ENCODE peak calls at places on chromosome X, in four cellular contexts. One of them, this sample, is unnamed.

GRCh38 chrX:75230296-75230695 is 43.6 kb upstream of the UPRT start:
- DNase-seq in sigmoid colon: no peak
- DNase-seq in kidney: no peak
- DNase-seq in neuronal stem cell: no peak
- DNase-seq in this sample: no peak

GRCh38 chrX:38804481-38805293 is 3.4 kb downstream of the MID1IP1 start:
- DNase-seq in kidney: peak; percentile 80
- DNase-seq in sigmoid colon: peak; percentile 65
- DNase-seq in neuronal stem cell: peak; percentile 15
- DNase-seq in this sample: peak; percentile 33

GRCh38 chrX:28880136-28880535 is 292.9 kb downstream of the IL1RAPL1 start:
- DNase-seq in neuronal stem cell: peak; percentile 12
- DNase-seq in kidney: no peak
- DNase-seq in sigmoid colon: no peak
- DNase-seq in this sample: no peak

GRCh38 chrX:46791927-46792825 is 33.3 kb upstream of the SLC9A7 start:
- DNase-seq in sigmoid colon: no peak
- DNase-seq in neuronal stem cell: no peak
- DNase-seq in kidney: peak; percentile 73
- DNase-seq in this sample: no peak

GRCh38 chrX:70134116-70134477 is 850 bp downstream of the IGBP1 start:
- DNase-seq in neuronal stem cell: peak; percentile 0
- DNase-seq in sigmoid colon: no peak
- DNase-seq in kidney: no peak
- DNase-seq in this sample: no peak

GRCh38 chrX:38320819-38321218 is 6.5 kb downstream of the RPGR start:
- DNase-seq in neuronal stem cell: no peak
- DNase-seq in kidney: no peak
- DNase-seq in sigmoid colon: no peak
- DNase-seq in this sample: no peak

GRCh38 chrX:10576777-10577444 is 43.5 kb downstream of the MID1 start:
- DNase-seq in sigmoid colon: no peak
- DNase-seq in neuronal stem cell: no peak
- DNase-seq in kidney: no peak
- DNase-seq in this sample: no peak

GRCh38 chrX:109629310-109629709 is 4.3 kb upstream of the KCNE5 start:
- DNase-seq in sigmoid colon: no peak
- DNase-seq in neuronal stem cell: no peak
- DNase-seq in kidney: no peak
- DNase-seq in this sample: no peak

GRCh38 chrX:85963736-85964135 is 83.6 kb downstream of the CHM start:
- DNase-seq in sigmoid colon: no peak
- DNase-seq in neuronal stem cell: no peak
- DNase-seq in kidney: no peak
- DNase-seq in this sample: no peak

GRCh38 chrX:75086731-75087195 is 69.3 kb downstream of the ABCB7 start:
- DNase-seq in neuronal stem cell: no peak
- DNase-seq in kidney: no peak
- DNase-seq in sigmoid colon: no peak
- DNase-seq in this sample: no peak

GRCh38 chrX:349702-350101 is 31.1 kb upstream of the GTPBP6 start:
- DNase-seq in kidney: no peak
- DNase-seq in sigmoid colon: no peak
- DNase-seq in neuronal stem cell: no peak
- DNase-seq in this sample: no peak

GRCh38 chrX:33183366-33183765 is 28.0 kb downstream of the DMD start:
- DNase-seq in kidney: peak; percentile 42
- DNase-seq in sigmoid colon: peak; percentile 73
- DNase-seq in neuronal stem cell: no peak
- DNase-seq in this sample: peak; percentile 17

GRCh38 chrX:148049441-148049840 is 68.3 kb downstream of the FMR1NB start:
- DNase-seq in neuronal stem cell: peak; percentile 32
- DNase-seq in sigmoid colon: no peak
- DNase-seq in kidney: no peak
- DNase-seq in this sample: no peak

GRCh38 chrX:39757971-39758370 is 339.8 kb downstream of the BCOR start:
- DNase-seq in sigmoid colon: no peak
- DNase-seq in kidney: no peak
- DNase-seq in neuronal stem cell: no peak
- DNase-seq in this sample: no peak

GRCh38 chrX:136635235-136635634 is 12.7 kb upstream of the CD40LG start:
- DNase-seq in kidney: no peak
- DNase-seq in neuronal stem cell: no peak
- DNase-seq in sigmoid colon: no peak
- DNase-seq in this sample: no peak

GRCh38 chrX:151870603-151871002 is 42.1 kb upstream of the MAGEA4 start:
- DNase-seq in neuronal stem cell: no peak
- DNase-seq in sigmoid colon: no peak
- DNase-seq in kidney: no peak
- DNase-seq in this sample: no peak

GRCh38 chrX:138018145-138018799 is 452.3 kb downstream of the ZIC3 start:
- DNase-seq in sigmoid colon: no peak
- DNase-seq in neuronal stem cell: no peak
- DNase-seq in kidney: no peak
- DNase-seq in this sample: no peak

GRCh38 chrX:72078411-72078810 is 53.3 kb downstream of the RTL5 start:
- DNase-seq in kidney: no peak
- DNase-seq in neuronal stem cell: no peak
- DNase-seq in sigmoid colon: no peak
- DNase-seq in this sample: no peak

GRCh38 chrX:67893931-67894330 is 350.1 kb downstream of the AR start:
- DNase-seq in sigmoid colon: no peak
- DNase-seq in neuronal stem cell: no peak
- DNase-seq in kidney: no peak
- DNase-seq in this sample: no peak

GRCh38 chrX:39756086-39756883 is 341.5 kb downstream of the BCOR start:
- DNase-seq in kidney: no peak
- DNase-seq in neuronal stem cell: no peak
- DNase-seq in sigmoid colon: peak; percentile 73
- DNase-seq in this sample: no peak

GRCh38 chrX:123489011-123489410 is 243.8 kb downstream of the THOC2 start:
- DNase-seq in neuronal stem cell: no peak
- DNase-seq in sigmoid colon: no peak
- DNase-seq in kidney: no peak
- DNase-seq in this sample: no peak

GRCh38 chrX:149272690-149273463 is 232.2 kb downstream of the IDS start:
- DNase-seq in kidney: no peak
- DNase-seq in sigmoid colon: no peak
- DNase-seq in neuronal stem cell: no peak
- DNase-seq in this sample: no peak

GRCh38 chrX:141278306-141278705 is 36.0 kb upstream of the SPANXC start:
- DNase-seq in neuronal stem cell: peak; percentile 0
- DNase-seq in sigmoid colon: no peak
- DNase-seq in kidney: no peak
- DNase-seq in this sample: no peak

GRCh38 chrX:74063426-74064155 is 240.4 kb upstream of the ZCCHC13 start:
- DNase-seq in kidney: no peak
- DNase-seq in sigmoid colon: no peak
- DNase-seq in neuronal stem cell: no peak
- DNase-seq in this sample: no peak

GRCh38 chrX:46698691-46699090 is 60.2 kb downstream of the SLC9A7 start:
- DNase-seq in neuronal stem cell: no peak
- DNase-seq in sigmoid colon: no peak
- DNase-seq in kidney: no peak
- DNase-seq in this sample: no peak

GRCh38 chrX:150184487-150184886 is 178.6 kb upstream of the MAMLD1 start:
- DNase-seq in kidney: no peak
- DNase-seq in sigmoid colon: no peak
- DNase-seq in neuronal stem cell: no peak
- DNase-seq in this sample: no peak

GRCh38 chrX:20519077-20519617 is 252.4 kb upstream of the RPS6KA3 start:
- DNase-seq in kidney: no peak
- DNase-seq in neuronal stem cell: no peak
- DNase-seq in sigmoid colon: no peak
- DNase-seq in this sample: no peak

GRCh38 chrX:8404443-8404842 is 60.2 kb upstream of the VCX3B start:
- DNase-seq in neuronal stem cell: peak; percentile 3
- DNase-seq in sigmoid colon: no peak
- DNase-seq in kidney: no peak
- DNase-seq in this sample: no peak

GRCh38 chrX:100928660-100929613 is at the start of gene XKRX:
- DNase-seq in sigmoid colon: no peak
- DNase-seq in neuronal stem cell: peak; percentile 18
- DNase-seq in kidney: peak; percentile 70
- DNase-seq in this sample: peak; percentile 20

GRCh38 chrX:34656467-34656841 is 631 bp downstream of the TMEM47 start:
- DNase-seq in sigmoid colon: peak; percentile 60
- DNase-seq in neuronal stem cell: no peak
- DNase-seq in kidney: peak; percentile 68
- DNase-seq in this sample: peak; percentile 15

GRCh38 chrX:11764602-11765067 is 6.6 kb downstream of the MSL3 start:
- DNase-seq in kidney: no peak
- DNase-seq in neuronal stem cell: no peak
- DNase-seq in sigmoid colon: no peak
- DNase-seq in this sample: no peak

GRCh38 chrX:34866636-34867035 is 76.0 kb upstream of the FAM47B start:
- DNase-seq in sigmoid colon: no peak
- DNase-seq in kidney: no peak
- DNase-seq in neuronal stem cell: no peak
- DNase-seq in this sample: no peak

GRCh38 chrX:134718329-134719317 is 60.4 kb upstream of the PLAC1 start:
- DNase-seq in sigmoid colon: peak; percentile 77
- DNase-seq in neuronal stem cell: no peak
- DNase-seq in kidney: no peak
- DNase-seq in this sample: no peak

GRCh38 chrX:68443155-68443868 is 10.0 kb upstream of the OPHN1 start:
- DNase-seq in kidney: no peak
- DNase-seq in sigmoid colon: no peak
- DNase-seq in neuronal stem cell: no peak
- DNase-seq in this sample: peak; percentile 21

GRCh38 chrX:113868169-113868568 is 715.7 kb upstream of the HTR2C start:
- DNase-seq in kidney: no peak
- DNase-seq in sigmoid colon: no peak
- DNase-seq in neuronal stem cell: no peak
- DNase-seq in this sample: no peak

GRCh38 chrX:25001808-25002657 is 13.7 kb downstream of the ARX start:
- DNase-seq in sigmoid colon: no peak
- DNase-seq in kidney: no peak
- DNase-seq in neuronal stem cell: no peak
- DNase-seq in this sample: no peak
- H3K4me1 ChIP-seq in sigmoid colon: peaks cover 24% of the 10 kb centered on the region
- H3K4me1 ChIP-seq in kidney: no peaks in the 10 kb centered on the region
- H3K4me1 ChIP-seq in neuronal stem cell: peaks cover 8% of the 10 kb centered on the region
- H3K4me1 ChIP-seq in this sample: peaks cover 15% of the 10 kb centered on the region

GRCh38 chrX:27728291-27728690 is 79.5 kb upstream of the MAGEB10 start:
- DNase-seq in neuronal stem cell: no peak
- DNase-seq in sigmoid colon: no peak
- DNase-seq in kidney: no peak
- DNase-seq in this sample: no peak
- H3K4me3 ChIP-seq in neuronal stem cell: no peak overlapping the region
- H3K4me3 ChIP-seq in sigmoid colon: no peak overlapping the region
- H3K4me3 ChIP-seq in kidney: no peak overlapping the region
- H3K4me3 ChIP-seq in this sample: no peak overlapping the region

GRCh38 chrX:130095249-130095648 is 15.0 kb downstream of the ELF4 start:
- DNase-seq in neuronal stem cell: no peak
- DNase-seq in kidney: no peak
- DNase-seq in sigmoid colon: no peak
- DNase-seq in this sample: no peak

GRCh38 chrX:130094712-130095111 is 15.6 kb downstream of the ELF4 start:
- DNase-seq in kidney: no peak
- DNase-seq in neuronal stem cell: no peak
- DNase-seq in sigmoid colon: no peak
- DNase-seq in this sample: no peak

GRCh38 chrX:130100180-130100579 is 10.1 kb downstream of the ELF4 start:
- DNase-seq in kidney: peak; percentile 81
- DNase-seq in neuronal stem cell: no peak
- DNase-seq in sigmoid colon: peak; percentile 89
- DNase-seq in this sample: peak; percentile 65

GRCh38 chrX:130097507-130098201 is 12.6 kb downstream of the ELF4 start:
- DNase-seq in kidney: peak; percentile 85
- DNase-seq in neuronal stem cell: no peak
- DNase-seq in sigmoid colon: no peak
- DNase-seq in this sample: no peak

DNA sequence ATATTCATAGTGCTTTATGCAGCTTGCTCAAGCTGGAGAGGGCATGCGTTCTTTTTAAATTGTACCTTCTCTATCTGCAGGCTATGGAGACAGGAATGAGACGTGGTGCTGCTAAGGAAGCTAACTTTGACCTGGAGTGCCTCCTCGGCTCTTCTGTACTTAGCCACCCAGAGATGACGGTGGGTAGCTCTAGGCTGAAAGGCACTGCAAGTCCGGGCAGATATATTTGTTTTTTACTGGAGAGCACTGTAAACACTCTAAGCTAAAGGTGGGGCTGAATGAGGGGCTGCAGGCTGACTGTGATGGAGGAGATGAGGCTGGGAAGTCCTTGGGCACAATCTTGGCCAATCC is 12.1 kb downstream of the ELF4 start:
- DNase-seq in neuronal stem cell: no peak
- DNase-seq in sigmoid colon: no peak
- DNase-seq in kidney: peak; percentile 6
- DNase-seq in this sample: no peak
- H3K4me1 ChIP-seq in neuronal stem cell: no peaks in the 10 kb centered on the region
- H3K4me1 ChIP-seq in sigmoid colon: no peaks in the 10 kb centered on the region
- H3K4me1 ChIP-seq in kidney: peaks cover 12% of the 10 kb centered on the region
- H3K4me1 ChIP-seq in this sample: peaks cover 28% of the 10 kb centered on the region

GRCh38 chrX:133415276-133416105 is at the start of gene GPC4:
- DNase-seq in sigmoid colon: peak; percentile 91
- DNase-seq in kidney: peak; percentile 90
- DNase-seq in neuronal stem cell: peak; percentile 51
- DNase-seq in this sample: peak; percentile 65
- H3K4me3 ChIP-seq in sigmoid colon: peak within 1 kb of the TSS; percentile 68
- H3K4me3 ChIP-seq in kidney: peak within 1 kb of the TSS; percentile 70
- H3K4me3 ChIP-seq in neuronal stem cell: peak within 1 kb of the TSS; percentile 72
- H3K4me3 ChIP-seq in this sample: peak within 1 kb of the TSS; percentile 71

GRCh38 chrX:154548028-154548316 is 552 bp downstream of the IKBKG start:
- DNase-seq in neuronal stem cell: no peak
- DNase-seq in sigmoid colon: no peak
- DNase-seq in kidney: no peak
- DNase-seq in this sample: no peak
- H3K4me1 ChIP-seq in neuronal stem cell: peaks cover 5% of the 10 kb centered on the region
- H3K4me1 ChIP-seq in sigmoid colon: peaks cover 7% of the 10 kb centered on the region
- H3K4me1 ChIP-seq in kidney: peaks cover 13% of the 10 kb centered on the region
- H3K4me1 ChIP-seq in this sample: peaks cover 27% of the 10 kb centered on the region

DNA sequence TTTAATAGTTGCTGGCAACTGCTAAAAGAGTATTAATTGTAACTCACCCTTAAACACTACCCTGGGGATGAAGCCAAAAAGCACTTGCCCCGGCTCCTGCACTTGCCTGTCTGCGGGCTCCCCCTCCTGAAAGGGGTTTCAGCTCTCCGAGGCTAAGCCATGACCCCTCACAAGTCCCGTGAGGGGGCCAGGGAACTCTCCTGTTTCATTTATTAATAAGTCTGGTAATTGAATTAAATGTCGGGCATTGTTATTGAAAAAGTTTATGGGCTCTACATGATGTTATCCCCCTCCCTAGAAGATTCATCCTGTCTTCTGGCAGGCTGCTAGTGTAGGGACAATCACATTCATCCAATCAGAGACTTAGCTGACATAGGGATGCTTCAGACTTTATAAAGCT is 23.3 kb downstream of the GSPT2 start:
- DNase-seq in kidney: no peak
- DNase-seq in neuronal stem cell: no peak
- DNase-seq in sigmoid colon: no peak
- DNase-seq in this sample: no peak
- H3K4me3 ChIP-seq in kidney: no peak overlapping the region
- H3K4me3 ChIP-seq in neuronal stem cell: no peak overlapping the region
- H3K4me3 ChIP-seq in sigmoid colon: no peak overlapping the region
- H3K4me3 ChIP-seq in this sample: no peak overlapping the region

This sample was measured in left ventricle myocardium inferior.